ENCODE peak calls at places on chromosomes 16 and 17, in four cellular contexts. L is endothelial cell of umbilical vein, F is IMR-90, P is mesendoderm. X is an unnamed sample.

GRCh38 chr16:3789375-3790067 is 72.2 kb upstream of the TRAP1 start:
- DNase-seq in L (no peak), F (no peak), P (no peak), X (no peak)

GRCh38 chr17:82236142-82236971 is 7.5 kb downstream of the SLC16A3 start:
- DNase-seq in L (peak), F (peak), P (peak), X (peak)

GRCh38 chr17:17844500-17844899 is 7.7 kb upstream of the SREBF1 start:
- DNase-seq in L (no peak), F (no peak), P (no peak), X (no peak)

GRCh38 chr16:30524575-30525571 is 1.5 kb downstream of the ZNF768 start:
- DNase-seq in L (no peak), F (no peak), P (no peak), X (no peak)

GRCh38 chr17:46045639-46046038 is 46.6 kb downstream of the STH start:
- DNase-seq in L (no peak), F (peak), P (no peak), X (no peak)

GRCh38 chr16:29745853-29746345 is at the start of gene C16orf54:
- DNase-seq in L (no peak), F (no peak), P (no peak), X (no peak)

GRCh38 chr16:30186444-30186781 is 3.0 kb downstream of the CORO1A start:
- DNase-seq in L (no peak), F (no peak), P (no peak), X (no peak)

GRCh38 chr16:88770459-88771293 is 14.3 kb downstream of the PIEZO1 start:
- DNase-seq in L (peak), F (peak), P (peak), X (no peak)

GRCh38 chr16:58047557-58048348 is 22.2 kb downstream of the MMP15 start:
- DNase-seq in L (no peak), F (no peak), P (peak), X (no peak)

GRCh38 chr16:81105946-81106345 is 9.8 kb upstream of the GCSH start:
- DNase-seq in L (no peak), F (no peak), P (no peak), X (no peak)

GRCh38 chr17:79626156-79626890 is 15.5 kb upstream of the RBFOX3 start:
- DNase-seq in L (no peak), F (no peak), P (no peak), X (no peak)

GRCh38 chr17:50686494-50687199 is 21.1 kb downstream of the ANKRD40 start:
- DNase-seq in L (peak), F (peak), P (peak), X (peak)

GRCh38 chr16:73214825-73215481 is 167.0 kb upstream of the ZFHX3 start:
- DNase-seq in L (no peak), F (peak), P (no peak), X (peak)

GRCh38 chr16:81005644-81006471 is 827 bp downstream of the CMC2 start:
- DNase-seq in L (peak), F (peak), P (peak), X (peak)

GRCh38 chr17:75625813-75626486 is 7.3 kb upstream of the SMIM5 start:
- DNase-seq in L (peak), F (peak), P (peak), X (peak)

GRCh38 chr16:27431773-27432599 is 30.0 kb downstream of the IL21R start:
- DNase-seq in L (no peak), F (peak), P (peak), X (peak)

GRCh38 chr17:75349589-75349988 is 55.9 kb downstream of the GRB2 start:
- DNase-seq in L (no peak), F (no peak), P (no peak), X (no peak)

GRCh38 chr16:75116081-75116910 is at the start of gene LDHD:
- DNase-seq in L (peak), F (no peak), P (peak), X (peak)

GRCh38 chr17:9350083-9350482 is 225.5 kb downstream of the STX8 start:
- DNase-seq in L (no peak), F (peak), P (no peak), X (peak)

DNA sequence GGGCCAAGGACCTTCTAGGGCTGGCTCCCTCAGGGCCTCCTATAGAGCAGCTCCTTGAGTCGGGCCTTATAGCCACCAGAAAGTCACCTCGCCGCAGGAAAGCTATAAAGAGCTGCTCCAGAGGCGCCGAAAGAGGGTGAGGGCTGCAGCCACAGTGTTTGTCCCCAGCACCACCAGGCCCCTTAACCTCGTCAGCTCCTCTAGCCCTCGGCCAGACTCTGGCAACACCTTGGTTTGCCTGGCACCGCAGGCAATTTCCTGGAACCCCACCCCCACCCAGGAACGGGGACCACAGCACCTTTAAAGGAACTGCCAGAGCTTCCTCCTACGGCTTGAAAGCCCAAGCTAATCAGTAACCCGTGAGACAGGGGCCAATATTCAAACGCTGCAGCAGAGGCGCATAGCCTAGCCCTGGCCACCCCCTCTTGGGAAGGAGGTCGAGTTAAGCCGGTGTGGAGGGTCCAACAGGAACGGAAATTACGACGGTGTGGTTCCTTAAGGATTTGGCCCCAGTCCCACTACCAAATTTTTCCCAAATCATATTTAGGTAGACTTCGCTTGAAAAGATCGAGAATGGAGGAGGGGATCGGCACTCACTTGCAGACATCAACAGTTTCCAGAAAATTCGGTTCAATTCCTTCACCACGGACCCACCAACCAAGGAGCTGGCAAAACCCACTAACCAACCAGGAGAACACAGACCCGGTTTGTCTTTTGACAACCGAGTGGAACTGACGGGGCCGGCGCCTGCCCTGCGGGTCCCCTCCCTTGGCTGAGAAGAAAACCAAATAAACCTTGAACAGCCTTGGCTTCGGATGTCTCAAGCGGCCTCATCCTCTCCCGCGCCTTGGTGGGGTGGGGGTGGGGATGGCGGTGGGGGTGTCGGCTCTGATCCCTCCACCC is 3.0 kb downstream of the HOXB6 start:
- DNase-seq in L (no peak), F (no peak), P (no peak), X (no peak)
- H3K9ac ChIP-seq in L (no peak), F (no peak), P (peak), X (peak)

GRCh38 chr16:12737563-12737962 is 66.1 kb downstream of the CPPED1 start:
- DNase-seq in L (no peak), F (no peak), P (peak), X (no peak)
- H3K9ac ChIP-seq in L (no peak), F (no peak), P (no peak), X (no peak)

DNA sequence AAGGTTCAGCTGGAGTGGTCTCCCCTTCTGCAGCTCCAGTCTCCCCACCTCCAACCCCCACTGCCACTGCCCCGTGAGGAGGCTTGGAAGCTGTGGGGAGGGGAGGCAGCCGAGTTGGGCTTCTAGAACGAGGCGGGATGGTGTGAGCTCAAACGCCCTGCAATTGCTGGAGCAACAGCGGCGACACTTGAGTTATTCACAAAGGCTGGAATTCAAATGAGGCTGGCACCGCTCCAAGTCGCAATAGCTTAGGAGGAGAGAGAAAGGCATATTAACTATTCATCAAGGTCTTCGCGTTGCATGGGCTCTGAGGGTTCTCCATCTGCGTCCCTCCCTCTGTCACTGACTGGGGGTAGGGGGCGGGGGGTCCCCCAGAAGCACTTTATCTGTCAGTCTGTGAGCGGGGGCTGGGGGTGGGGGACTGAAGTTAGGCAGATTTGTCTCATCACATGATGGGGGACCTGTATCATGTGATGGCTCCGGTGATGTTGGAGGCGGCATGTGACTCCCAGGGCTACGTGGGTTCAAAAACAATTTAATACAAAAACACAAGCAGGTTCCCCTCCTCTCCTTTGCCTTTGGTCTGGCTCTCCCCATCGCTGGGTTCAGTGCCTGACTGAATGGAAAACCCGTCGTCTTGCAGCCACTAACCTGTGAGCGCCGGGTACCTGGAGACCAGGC is 70.5 kb downstream of the RBBP6 start:
- DNase-seq in L (peak), F (peak), P (peak), X (peak)
- H3K9ac ChIP-seq in L (peak), F (no peak), P (peak), X (peak)

GRCh38 chr16:49809112-49809511 is 46.8 kb downstream of the ZNF423 start:
- DNase-seq in L (no peak), F (no peak), P (no peak), X (no peak)
- H3K9ac ChIP-seq in L (no peak), F (no peak), P (no peak), X (no peak)

GRCh38 chr17:36546418-36547093 is 1.8 kb downstream of the GGNBP2 start:
- DNase-seq in L (peak), F (no peak), P (no peak), X (peak)
- H3K9ac ChIP-seq in L (peak), F (peak), P (peak), X (peak)

DNA sequence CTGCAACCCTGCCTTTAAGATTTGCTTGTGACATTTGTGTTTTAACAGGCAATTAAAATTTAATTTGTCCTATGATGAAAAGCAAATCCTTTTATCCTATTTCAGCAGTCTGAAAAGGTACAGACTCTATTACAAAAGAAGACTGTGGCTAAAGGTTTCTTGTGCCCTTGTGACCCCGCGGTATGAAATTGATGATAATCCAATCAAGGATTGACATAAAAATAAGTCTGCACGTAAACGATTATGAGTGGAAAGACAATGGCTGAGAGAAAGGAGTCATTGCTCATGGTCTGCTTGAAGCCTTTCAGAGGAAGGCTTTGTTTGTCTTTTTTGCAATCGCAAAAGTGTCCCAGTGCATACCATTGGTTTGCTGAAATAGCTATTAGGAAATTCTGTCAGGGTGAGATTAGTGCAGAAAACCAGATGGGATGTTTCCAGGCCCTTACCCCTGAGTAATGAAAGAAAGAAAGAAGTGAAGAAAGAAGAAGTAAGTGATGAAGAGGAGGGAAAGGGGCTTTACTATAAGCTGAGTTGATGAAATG is 867.8 kb upstream of the CDH8 start:
- DNase-seq in L (no peak), F (no peak), P (no peak), X (no peak)
- H3K9ac ChIP-seq in L (no peak), F (no peak), P (no peak), X (no peak)

DNA sequence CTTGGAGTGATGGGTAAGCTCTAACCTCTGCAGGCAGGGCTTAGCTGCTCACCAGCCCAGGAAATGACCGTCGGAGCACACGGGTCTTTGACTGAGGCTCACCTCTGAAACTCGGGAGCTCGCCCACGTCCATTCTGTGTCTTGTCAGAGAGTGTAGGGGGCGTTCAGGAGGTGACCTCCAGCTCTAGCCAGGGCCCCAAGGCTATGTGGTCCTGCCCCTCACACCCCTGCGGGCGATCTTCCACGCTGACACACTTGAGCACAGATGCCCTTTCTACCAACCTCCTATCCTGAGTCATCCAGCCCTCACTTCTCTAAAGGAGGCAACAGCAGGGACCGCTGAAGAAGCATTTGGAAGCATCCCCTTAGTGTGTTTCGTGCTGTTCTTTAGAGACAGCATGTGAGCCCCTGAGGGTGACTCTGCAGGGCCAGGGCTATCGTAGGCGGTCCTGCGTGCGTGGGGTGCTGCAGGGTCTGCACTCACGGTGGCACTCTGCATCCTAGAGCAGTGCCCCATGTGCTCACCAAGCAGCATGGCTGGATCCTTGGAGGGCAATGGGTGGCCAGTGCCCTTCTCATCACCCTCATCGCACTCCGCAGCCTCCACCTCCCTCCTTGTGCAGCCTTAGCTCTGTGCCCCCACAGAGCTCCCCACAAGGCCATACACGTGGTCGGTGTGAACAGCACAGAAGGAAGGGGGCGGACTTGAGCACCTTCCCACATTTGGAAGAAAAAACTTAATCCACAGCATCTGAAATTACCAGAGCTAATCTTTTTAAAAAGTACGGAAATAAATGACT is 33.8 kb downstream of the SLC47A1 start:
- DNase-seq in L (no peak), F (no peak), P (no peak), X (no peak)
- H3K9ac ChIP-seq in L (no peak), F (no peak), P (no peak), X (no peak)

DNA sequence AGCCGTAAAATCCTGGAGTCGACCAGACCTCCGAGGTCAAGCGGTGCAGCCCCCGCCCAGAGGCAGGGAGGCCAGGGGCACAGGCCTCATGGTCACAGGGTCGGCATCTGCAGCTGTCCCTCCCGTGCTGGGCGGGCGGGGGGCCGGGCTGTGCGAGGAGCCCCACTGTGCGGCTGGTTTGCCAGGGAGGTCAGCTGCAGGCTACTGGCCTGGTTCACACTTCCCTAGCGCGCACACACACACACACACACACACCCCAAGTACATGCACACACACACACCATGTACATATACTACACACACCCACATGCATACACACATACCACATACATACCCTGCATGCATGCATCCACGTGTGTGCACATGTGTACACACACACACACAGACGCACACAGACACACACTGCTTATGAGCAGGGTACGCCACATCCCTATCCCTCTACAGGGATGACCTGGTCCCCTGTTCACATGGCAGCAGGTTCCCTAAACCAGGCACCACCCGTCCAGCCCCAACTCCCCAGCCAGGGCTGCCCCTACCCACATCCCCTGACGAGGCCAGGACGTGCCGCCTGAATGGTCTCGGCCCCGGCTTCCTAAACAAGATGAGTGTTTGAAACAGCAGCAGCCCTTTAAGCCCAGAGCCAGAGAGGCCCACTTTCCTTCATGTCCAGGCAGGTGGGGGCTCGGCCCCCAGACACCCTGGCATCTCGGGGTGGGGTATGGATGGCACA is 109.0 kb upstream of the CIBAR2 start:
- DNase-seq in L (no peak), F (no peak), P (no peak), X (no peak)
- H3K9ac ChIP-seq in L (no peak), F (no peak), P (no peak), X (no peak)

GRCh38 chr17:81034168-81034777 is 678 bp upstream of the BAIAP2 start:
- DNase-seq in L (no peak), F (no peak), P (peak), X (no peak)
- H3K9ac ChIP-seq in L (peak), F (peak), P (peak), X (peak)

GRCh38 chr17:30290696-30291570 is 811 bp downstream of the BLMH start:
- DNase-seq in L (peak), F (peak), P (peak), X (peak)
- H3K9ac ChIP-seq in L (peak), F (peak), P (peak), X (peak)